ENCODE peak calls at places on chromosomes 1 and 21, in six cellular contexts. D is LHCN-M2, H is substantia nigra, Z is Ammon's horn, L is NCI-H1436, M is choroid plexus epithelial cell. E is an unnamed sample.
A peak's percentile ranks its signal among the peaks of the same experiment; 100 is the strongest.

GRCh38 chr1:2374260-2375155 is 16.8 kb downstream of the MORN1 start:
- DNase-seq in D (no peak), H (no peak), Z (no peak), L (no peak), M (no peak), E (no peak)

GRCh38 chr1:210681158-210681557 is 352.5 kb downstream of the HHAT start:
- DNase-seq in D (no peak), H (no peak), Z (no peak), L (no peak), M (no peak), E (no peak)

GRCh38 chr1:156913809-156914387 is 6.5 kb upstream of the LRRC71 start:
- DNase-seq in D (no peak), H (no peak), Z (no peak), L (no peak), M (no peak), E (no peak)

GRCh38 chr21:41564871-41565281 is 56.9 kb upstream of the TMPRSS2 start:
- DNase-seq in D (peak; percentile 35), H (no peak), Z (no peak), L (no peak), M (peak; percentile 61), E (no peak)

GRCh38 chr1:59595774-59596173 is 219.0 kb upstream of the HOOK1 start:
- DNase-seq in D (peak; percentile 75), H (no peak), Z (no peak), L (no peak), M (peak; percentile 73), E (no peak)

GRCh38 chr1:24641646-24642151 is 1.4 kb upstream of the SRRM1 start:
- DNase-seq in D (peak; percentile 26), H (no peak), Z (peak; percentile 11), L (no peak), M (peak; percentile 41), E (no peak)

GRCh38 chr1:173562813-173563212 is 40.1 kb downstream of the SLC9C2 start:
- DNase-seq in D (no peak), H (no peak), Z (no peak), L (no peak), M (no peak), E (no peak)

GRCh38 chr1:167171286-167171929 is 49.3 kb upstream of the POU2F1 start:
- DNase-seq in D (peak; percentile 73), H (no peak), Z (peak; percentile 6), L (no peak), M (peak; percentile 40), E (no peak)

GRCh38 chr1:101460709-101461108 is 223.9 kb downstream of the S1PR1 start:
- DNase-seq in D (no peak), H (no peak), Z (no peak), L (peak; percentile 26), M (peak; percentile 5), E (no peak)